ENCODE peak calls at places on chromosome 1, in seven cellular contexts. R, E, M, S, V, I and N are unnamed samples.

GRCh38 chr1:157177701-157178380 is 39.6 kb upstream of the ETV3 start:
- DNase-seq in V (no peak), R (no peak), M (no peak), I (no peak), S (no peak), E (no peak), N (no peak)

GRCh38 chr1:59290173-59290954 is 6.5 kb upstream of the FGGY start:
- DNase-seq in R (peak; percentile 71), S (no peak), I (no peak), V (peak; percentile 86), E (no peak), M (no peak), N (no peak)

GRCh38 chr1:39648496-39648895 is 9.1 kb upstream of the HEYL start:
- DNase-seq in R (no peak), M (no peak), I (no peak), S (no peak), V (no peak), E (no peak), N (no peak)

GRCh38 chr1:109105881-109106280 is 8.0 kb upstream of the ELAPOR1 start:
- DNase-seq in S (no peak), R (no peak), M (no peak), I (no peak), E (no peak), V (no peak), N (no peak)

GRCh38 chr1:181213056-181213455 is 124.6 kb downstream of the IER5 start:
- DNase-seq in E (no peak), S (no peak), I (no peak), V (no peak), M (no peak), R (no peak), N (no peak)

GRCh38 chr1:235646463-235646862 is 3.1 kb downstream of the GNG4 start:
- DNase-seq in S (no peak), R (no peak), M (no peak), E (no peak), I (no peak), V (no peak), N (no peak)

GRCh38 chr1:62178372-62178771 is 16.3 kb upstream of the L1TD1 start:
- DNase-seq in S (no peak), R (no peak), M (no peak), V (no peak), I (no peak), E (no peak), N (no peak)

GRCh38 chr1:119467857-119468666 is 38.9 kb upstream of the HSD3B1 start:
- DNase-seq in R (no peak), V (no peak), S (no peak), M (no peak), E (no peak), I (no peak), N (no peak)

GRCh38 chr1:172394167-172394751 is 26.2 kb upstream of the C1orf105 start:
- DNase-seq in M (no peak), V (no peak), E (no peak), S (no peak), I (no peak), R (no peak), N (no peak)

GRCh38 chr1:115306146-115306545 is 31.9 kb downstream of the NGF start:
- DNase-seq in I (no peak), R (no peak), M (no peak), S (no peak), E (no peak), V (no peak), N (no peak)

GRCh38 chr1:63368131-63368530 is 704 bp downstream of the ALG6 start:
- DNase-seq in E (no peak), M (no peak), S (peak; percentile 7), I (no peak), V (no peak), R (peak; percentile 3), N (peak; percentile 13)

GRCh38 chr1:154943649-154944421 is 7.3 kb upstream of the PMVK start:
- DNase-seq in M (no peak), I (no peak), V (peak; percentile 59), R (peak; percentile 39), E (no peak), S (peak; percentile 69), N (peak; percentile 53)

GRCh38 chr1:39995973-39996393 is 41.0 kb downstream of the MFSD2A start:
- DNase-seq in E (no peak), I (no peak), V (no peak), S (no peak), R (no peak), M (no peak), N (no peak)

GRCh38 chr1:178282949-178283367 is 189.1 kb downstream of the RASAL2 start:
- DNase-seq in R (peak; percentile 76), I (no peak), S (peak; percentile 57), V (peak; percentile 55), E (no peak), M (no peak), N (peak; percentile 48)

GRCh38 chr1:232950919-232951579 is 638 bp downstream of the NTPCR start:
- DNase-seq in I (no peak), S (peak; percentile 15), M (no peak), E (no peak), R (peak; percentile 33), V (peak; percentile 33), N (peak; percentile 36)

GRCh38 chr1:182484531-182485257 is 34.7 kb downstream of the RGSL1 start:
- DNase-seq in E (no peak), M (no peak), R (peak; percentile 17), S (no peak), I (no peak), V (peak; percentile 31), N (peak; percentile 6)

GRCh38 chr1:211603191-211603701 is 24.3 kb upstream of the SLC30A1 start:
- DNase-seq in I (no peak), R (no peak), E (no peak), S (peak; percentile 29), V (peak; percentile 43), M (no peak), N (peak; percentile 60)

GRCh38 chr1:31571340-31572295 is 4.7 kb upstream of the TINAGL1 start:
- DNase-seq in V (no peak), S (no peak), R (no peak), M (no peak), I (no peak), E (no peak), N (no peak)

GRCh38 chr1:161718559-161719324 is 2.6 kb upstream of the FCRLB start:
- DNase-seq in V (no peak), R (no peak), I (no peak), E (no peak), S (no peak), M (no peak), N (no peak)

GRCh38 chr1:92410706-92411105 is 76.0 kb downstream of the GFI1 start:
- DNase-seq in I (no peak), V (no peak), E (no peak), M (no peak), R (no peak), S (no peak), N (no peak)